ENCODE peak calls at places on chromosomes 2 and 18, in ten cellular contexts. One of them, this sample, is unnamed.

GRCh38 chr18:20971886-20972267 is 139.7 kb downstream of the ROCK1 start:
- DNase-seq in prostate gland: no peak
- DNase-seq in lower leg skin: no peak
- DNase-seq in esophagus muscularis mucosa: no peak
- DNase-seq in body of pancreas: no peak
- DNase-seq in upper lobe of left lung: no peak
- DNase-seq in NB4: peak
- DNase-seq in spleen: no peak
- DNase-seq in stomach: no peak
- DNase-seq in heart left ventricle: no peak
- DNase-seq in this sample: no peak

GRCh38 chr2:145845207-145845894 is 1325.4 kb upstream of the ZEB2 start:
- DNase-seq in prostate gland: no peak
- DNase-seq in lower leg skin: no peak
- DNase-seq in esophagus muscularis mucosa: no peak
- DNase-seq in body of pancreas: no peak
- DNase-seq in upper lobe of left lung: no peak
- DNase-seq in NB4: peak
- DNase-seq in spleen: no peak
- DNase-seq in stomach: no peak
- DNase-seq in heart left ventricle: no peak
- DNase-seq in this sample: no peak

GRCh38 chr2:8472545-8473361 is 209.1 kb upstream of the ID2 start:
- DNase-seq in prostate gland: no peak
- DNase-seq in lower leg skin: no peak
- DNase-seq in esophagus muscularis mucosa: no peak
- DNase-seq in body of pancreas: no peak
- DNase-seq in upper lobe of left lung: no peak
- DNase-seq in NB4: peak
- DNase-seq in spleen: no peak
- DNase-seq in stomach: no peak
- DNase-seq in heart left ventricle: no peak
- DNase-seq in this sample: peak

GRCh38 chr2:198702796-198703195 is 754.9 kb downstream of the SATB2 start:
- DNase-seq in prostate gland: no peak
- DNase-seq in lower leg skin: no peak
- DNase-seq in esophagus muscularis mucosa: no peak
- DNase-seq in body of pancreas: no peak
- DNase-seq in upper lobe of left lung: no peak
- DNase-seq in NB4: no peak
- DNase-seq in spleen: no peak
- DNase-seq in stomach: no peak
- DNase-seq in heart left ventricle: no peak
- DNase-seq in this sample: no peak

GRCh38 chr2:22885245-22885644 is 499.7 kb upstream of the KLHL29 start:
- DNase-seq in prostate gland: no peak
- DNase-seq in lower leg skin: no peak
- DNase-seq in esophagus muscularis mucosa: no peak
- DNase-seq in body of pancreas: no peak
- DNase-seq in upper lobe of left lung: no peak
- DNase-seq in NB4: no peak
- DNase-seq in spleen: no peak
- DNase-seq in stomach: no peak
- DNase-seq in heart left ventricle: no peak
- DNase-seq in this sample: no peak

GRCh38 chr2:164110518-164110917 is 374.7 kb upstream of the FIGN start:
- DNase-seq in prostate gland: no peak
- DNase-seq in lower leg skin: no peak
- DNase-seq in esophagus muscularis mucosa: no peak
- DNase-seq in body of pancreas: no peak
- DNase-seq in upper lobe of left lung: no peak
- DNase-seq in NB4: no peak
- DNase-seq in spleen: no peak
- DNase-seq in stomach: no peak
- DNase-seq in heart left ventricle: no peak
- DNase-seq in this sample: no peak

GRCh38 chr2:68807821-68808266 is 63.4 kb downstream of the BMP10 start:
- DNase-seq in prostate gland: peak
- DNase-seq in lower leg skin: peak
- DNase-seq in esophagus muscularis mucosa: peak
- DNase-seq in body of pancreas: no peak
- DNase-seq in upper lobe of left lung: no peak
- DNase-seq in NB4: peak
- DNase-seq in spleen: no peak
- DNase-seq in stomach: no peak
- DNase-seq in heart left ventricle: no peak
- DNase-seq in this sample: peak

GRCh38 chr2:40466926-40467325 is 15.0 kb upstream of the SLC8A1 start:
- DNase-seq in prostate gland: no peak
- DNase-seq in lower leg skin: no peak
- DNase-seq in esophagus muscularis mucosa: no peak
- DNase-seq in body of pancreas: no peak
- DNase-seq in upper lobe of left lung: no peak
- DNase-seq in NB4: no peak
- DNase-seq in spleen: no peak
- DNase-seq in stomach: no peak
- DNase-seq in heart left ventricle: no peak
- DNase-seq in this sample: no peak

GRCh38 chr2:27369471-27370025 is 590 bp downstream of the EIF2B4 start:
- DNase-seq in prostate gland: no peak
- DNase-seq in lower leg skin: peak
- DNase-seq in esophagus muscularis mucosa: no peak
- DNase-seq in body of pancreas: peak
- DNase-seq in upper lobe of left lung: no peak
- DNase-seq in NB4: peak
- DNase-seq in spleen: no peak
- DNase-seq in stomach: peak
- DNase-seq in heart left ventricle: peak
- DNase-seq in this sample: no peak

GRCh38 chr2:241049739-241050623 is 51.6 kb downstream of the SNED1 start:
- DNase-seq in prostate gland: peak
- DNase-seq in lower leg skin: peak
- DNase-seq in esophagus muscularis mucosa: peak
- DNase-seq in body of pancreas: peak
- DNase-seq in upper lobe of left lung: peak
- DNase-seq in NB4: no peak
- DNase-seq in spleen: peak
- DNase-seq in stomach: no peak
- DNase-seq in heart left ventricle: no peak
- DNase-seq in this sample: no peak

GRCh38 chr2:137674991-137675390 is 289.3 kb upstream of the HNMT start:
- DNase-seq in prostate gland: no peak
- DNase-seq in lower leg skin: no peak
- DNase-seq in esophagus muscularis mucosa: no peak
- DNase-seq in body of pancreas: no peak
- DNase-seq in upper lobe of left lung: no peak
- DNase-seq in NB4: no peak
- DNase-seq in spleen: no peak
- DNase-seq in stomach: no peak
- DNase-seq in heart left ventricle: no peak
- DNase-seq in this sample: no peak

GRCh38 chr2:232667989-232668583 is 29.0 kb upstream of the GIGYF2 start:
- DNase-seq in prostate gland: peak
- DNase-seq in lower leg skin: no peak
- DNase-seq in esophagus muscularis mucosa: no peak
- DNase-seq in body of pancreas: peak
- DNase-seq in upper lobe of left lung: no peak
- DNase-seq in NB4: no peak
- DNase-seq in spleen: no peak
- DNase-seq in stomach: no peak
- DNase-seq in heart left ventricle: no peak
- DNase-seq in this sample: no peak

GRCh38 chr2:15812187-15812830 is 128.0 kb upstream of the MYCN start:
- DNase-seq in prostate gland: no peak
- DNase-seq in lower leg skin: no peak
- DNase-seq in esophagus muscularis mucosa: no peak
- DNase-seq in body of pancreas: no peak
- DNase-seq in upper lobe of left lung: no peak
- DNase-seq in NB4: no peak
- DNase-seq in spleen: no peak
- DNase-seq in stomach: no peak
- DNase-seq in heart left ventricle: no peak
- DNase-seq in this sample: no peak

GRCh38 chr2:196987298-196987653 is 60.8 kb upstream of the PGAP1 start:
- DNase-seq in prostate gland: no peak
- DNase-seq in lower leg skin: no peak
- DNase-seq in esophagus muscularis mucosa: no peak
- DNase-seq in body of pancreas: no peak
- DNase-seq in upper lobe of left lung: no peak
- DNase-seq in NB4: no peak
- DNase-seq in spleen: no peak
- DNase-seq in stomach: no peak
- DNase-seq in heart left ventricle: no peak
- DNase-seq in this sample: no peak

GRCh38 chr2:226728996-226729395 is 70.6 kb downstream of the IRS1 start:
- DNase-seq in prostate gland: no peak
- DNase-seq in lower leg skin: no peak
- DNase-seq in esophagus muscularis mucosa: no peak
- DNase-seq in body of pancreas: peak
- DNase-seq in upper lobe of left lung: no peak
- DNase-seq in NB4: no peak
- DNase-seq in spleen: no peak
- DNase-seq in stomach: peak
- DNase-seq in heart left ventricle: no peak
- DNase-seq in this sample: no peak

GRCh38 chr2:122083256-122084048 is 328.0 kb downstream of the TSN start:
- DNase-seq in prostate gland: no peak
- DNase-seq in lower leg skin: no peak
- DNase-seq in esophagus muscularis mucosa: peak
- DNase-seq in body of pancreas: no peak
- DNase-seq in upper lobe of left lung: no peak
- DNase-seq in NB4: no peak
- DNase-seq in spleen: no peak
- DNase-seq in stomach: no peak
- DNase-seq in heart left ventricle: no peak
- DNase-seq in this sample: no peak

GRCh38 chr2:234840336-234840735 is 111.5 kb upstream of the SH3BP4 start:
- DNase-seq in prostate gland: no peak
- DNase-seq in lower leg skin: no peak
- DNase-seq in esophagus muscularis mucosa: no peak
- DNase-seq in body of pancreas: peak
- DNase-seq in upper lobe of left lung: no peak
- DNase-seq in NB4: no peak
- DNase-seq in spleen: no peak
- DNase-seq in stomach: no peak
- DNase-seq in heart left ventricle: peak
- DNase-seq in this sample: no peak

GRCh38 chr2:142131016-142131714 is at the start of gene LRP1B:
- DNase-seq in prostate gland: no peak
- DNase-seq in lower leg skin: no peak
- DNase-seq in esophagus muscularis mucosa: no peak
- DNase-seq in body of pancreas: peak
- DNase-seq in upper lobe of left lung: no peak
- DNase-seq in NB4: peak
- DNase-seq in spleen: no peak
- DNase-seq in stomach: no peak
- DNase-seq in heart left ventricle: no peak
- DNase-seq in this sample: no peak

DNA sequence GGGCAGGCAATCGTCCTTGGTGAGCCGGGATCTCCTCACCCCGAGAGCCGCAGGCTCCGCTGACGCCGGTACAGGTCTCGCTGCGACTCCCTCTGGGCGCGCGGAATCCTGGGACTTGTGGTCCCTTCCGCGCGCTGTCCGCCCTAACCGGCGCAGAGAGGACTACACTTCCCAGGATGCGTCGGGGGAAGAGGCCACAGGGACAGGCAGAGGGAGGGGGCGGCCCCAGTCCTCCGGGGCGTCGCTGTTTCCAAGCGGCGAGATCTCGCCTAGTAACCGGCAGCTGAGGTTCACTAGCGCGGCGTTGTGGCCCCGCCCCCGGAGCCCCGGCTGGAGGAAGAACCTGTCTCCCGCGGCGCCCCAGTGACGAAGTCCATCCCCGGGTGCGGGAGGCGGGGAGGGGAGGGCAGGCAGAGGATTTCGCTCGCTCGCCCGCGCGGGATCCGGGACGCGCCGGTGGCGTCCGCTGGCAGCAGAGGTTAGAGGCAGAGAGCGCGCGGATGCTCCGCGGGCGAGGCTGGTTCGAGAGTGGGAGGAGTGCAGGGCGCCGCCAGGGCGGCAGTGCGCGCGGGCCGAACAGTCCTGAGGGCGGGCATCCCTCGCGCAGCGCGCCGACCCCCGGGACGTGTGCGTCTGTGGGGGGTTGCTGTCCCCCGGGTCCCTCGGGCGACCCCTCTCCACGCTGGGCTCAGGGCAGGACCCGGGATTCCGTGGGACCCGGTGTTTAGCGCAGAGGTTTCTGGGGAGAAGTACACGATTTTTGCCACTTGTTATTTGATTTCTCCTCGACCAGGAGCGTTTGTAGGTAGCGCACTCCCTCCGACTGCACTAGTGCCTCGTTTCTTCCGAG is at the start of gene EML6:
- DNase-seq in prostate gland: peak
- DNase-seq in lower leg skin: peak
- DNase-seq in esophagus muscularis mucosa: peak
- DNase-seq in body of pancreas: peak
- DNase-seq in upper lobe of left lung: peak
- DNase-seq in NB4: peak
- DNase-seq in spleen: peak
- DNase-seq in stomach: peak
- DNase-seq in heart left ventricle: peak
- DNase-seq in this sample: peak
- TF ChIP-seq CTCF in prostate gland: no peak
- TF ChIP-seq CTCF in lower leg skin: peak
- TF ChIP-seq CTCF in esophagus muscularis mucosa: no peak
- TF ChIP-seq CTCF in body of pancreas: no peak
- TF ChIP-seq CTCF in upper lobe of left lung: no peak
- TF ChIP-seq CTCF in NB4: no peak
- TF ChIP-seq CTCF in spleen: peak
- TF ChIP-seq CTCF in stomach: peak
- TF ChIP-seq CTCF in heart left ventricle: no peak
- TF ChIP-seq CTCF in this sample: peak

GRCh38 chr18:55786651-55787272 is 198.8 kb upstream of the TCF4 start:
- DNase-seq in prostate gland: no peak
- DNase-seq in lower leg skin: no peak
- DNase-seq in esophagus muscularis mucosa: peak
- DNase-seq in body of pancreas: no peak
- DNase-seq in upper lobe of left lung: no peak
- DNase-seq in NB4: no peak
- DNase-seq in spleen: no peak
- DNase-seq in stomach: no peak
- DNase-seq in heart left ventricle: no peak
- DNase-seq in this sample: no peak
- TF ChIP-seq POLR2A in prostate gland: no peak
- TF ChIP-seq POLR2A in lower leg skin: no peak
- TF ChIP-seq POLR2A in esophagus muscularis mucosa: no peak
- TF ChIP-seq POLR2A in body of pancreas: no peak
- TF ChIP-seq POLR2A in upper lobe of left lung: no peak
- TF ChIP-seq POLR2A in NB4: no peak
- TF ChIP-seq POLR2A in spleen: no peak
- TF ChIP-seq POLR2A in stomach: no peak
- TF ChIP-seq POLR2A in heart left ventricle: no peak
- TF ChIP-seq POLR2A in this sample: no peak

GRCh38 chr2:143428700-143429099 is 299.5 kb downstream of the ARHGAP15 start:
- DNase-seq in prostate gland: no peak
- DNase-seq in lower leg skin: no peak
- DNase-seq in esophagus muscularis mucosa: no peak
- DNase-seq in body of pancreas: no peak
- DNase-seq in upper lobe of left lung: no peak
- DNase-seq in NB4: no peak
- DNase-seq in spleen: no peak
- DNase-seq in stomach: no peak
- DNase-seq in heart left ventricle: no peak
- DNase-seq in this sample: no peak
- TF ChIP-seq CTCF in prostate gland: no peak
- TF ChIP-seq CTCF in lower leg skin: no peak
- TF ChIP-seq CTCF in esophagus muscularis mucosa: no peak
- TF ChIP-seq CTCF in body of pancreas: no peak
- TF ChIP-seq CTCF in upper lobe of left lung: no peak
- TF ChIP-seq CTCF in NB4: no peak
- TF ChIP-seq CTCF in spleen: no peak
- TF ChIP-seq CTCF in stomach: no peak
- TF ChIP-seq CTCF in heart left ventricle: no peak
- TF ChIP-seq CTCF in this sample: no peak

GRCh38 chr2:96145028-96145939 is at the start of gene DUSP2:
- DNase-seq in prostate gland: peak
- DNase-seq in lower leg skin: peak
- DNase-seq in esophagus muscularis mucosa: peak
- DNase-seq in body of pancreas: peak
- DNase-seq in upper lobe of left lung: peak
- DNase-seq in NB4: peak
- DNase-seq in spleen: peak
- DNase-seq in stomach: peak
- DNase-seq in heart left ventricle: peak
- DNase-seq in this sample: peak
- TF ChIP-seq POLR2A in prostate gland: peak
- TF ChIP-seq POLR2A in lower leg skin: no peak
- TF ChIP-seq POLR2A in esophagus muscularis mucosa: no peak
- TF ChIP-seq POLR2A in body of pancreas: peak
- TF ChIP-seq POLR2A in upper lobe of left lung: peak
- TF ChIP-seq POLR2A in NB4: peak
- TF ChIP-seq POLR2A in spleen: no peak
- TF ChIP-seq POLR2A in stomach: no peak
- TF ChIP-seq POLR2A in heart left ventricle: peak
- TF ChIP-seq POLR2A in this sample: no peak

This sample was measured in suprapubic skin.